ENCODE peak calls at places on chromosomes 16 and 17, in ten cellular contexts. One of them, this sample, is unnamed.

GRCh38 chr16:86232496-86232895 is 277.8 kb upstream of the FOXF1 start:
- DNase-seq in esophagus muscularis mucosa: no peak
- DNase-seq in sigmoid colon: peak
- DNase-seq in K562: no peak
- DNase-seq in suprapubic skin: no peak
- DNase-seq in GM12878: no peak
- DNase-seq in stomach: no peak
- DNase-seq in upper lobe of left lung: peak
- DNase-seq in HepG2: no peak
- DNase-seq in SK-N-SH: no peak
- DNase-seq in this sample: no peak

GRCh38 chr16:67873435-67874146 is 739 bp downstream of the EDC4 start:
- DNase-seq in esophagus muscularis mucosa: no peak
- DNase-seq in sigmoid colon: no peak
- DNase-seq in K562: no peak
- DNase-seq in suprapubic skin: no peak
- DNase-seq in GM12878: no peak
- DNase-seq in stomach: no peak
- DNase-seq in upper lobe of left lung: no peak
- DNase-seq in HepG2: no peak
- DNase-seq in SK-N-SH: no peak
- DNase-seq in this sample: peak

GRCh38 chr17:79114455-79115301 is 40.1 kb downstream of the ENGASE start:
- DNase-seq in esophagus muscularis mucosa: no peak
- DNase-seq in sigmoid colon: peak
- DNase-seq in K562: no peak
- DNase-seq in suprapubic skin: no peak
- DNase-seq in GM12878: no peak
- DNase-seq in stomach: peak
- DNase-seq in upper lobe of left lung: peak
- DNase-seq in HepG2: no peak
- DNase-seq in SK-N-SH: peak
- DNase-seq in this sample: peak

GRCh38 chr17:20823890-20824289 is 218.9 kb downstream of the USP22 start:
- DNase-seq in esophagus muscularis mucosa: no peak
- DNase-seq in sigmoid colon: no peak
- DNase-seq in K562: no peak
- DNase-seq in suprapubic skin: no peak
- DNase-seq in GM12878: no peak
- DNase-seq in stomach: no peak
- DNase-seq in upper lobe of left lung: no peak
- DNase-seq in HepG2: no peak
- DNase-seq in SK-N-SH: no peak
- DNase-seq in this sample: no peak

GRCh38 chr16:13906426-13907089 is 13.4 kb upstream of the ERCC4 start:
- DNase-seq in esophagus muscularis mucosa: peak
- DNase-seq in sigmoid colon: no peak
- DNase-seq in K562: no peak
- DNase-seq in suprapubic skin: no peak
- DNase-seq in GM12878: no peak
- DNase-seq in stomach: no peak
- DNase-seq in upper lobe of left lung: no peak
- DNase-seq in HepG2: no peak
- DNase-seq in SK-N-SH: no peak
- DNase-seq in this sample: no peak

GRCh38 chr17:48871551-48872351 is 20.8 kb upstream of the ATP5MC1 start:
- DNase-seq in esophagus muscularis mucosa: no peak
- DNase-seq in sigmoid colon: no peak
- DNase-seq in K562: peak
- DNase-seq in suprapubic skin: no peak
- DNase-seq in GM12878: no peak
- DNase-seq in stomach: peak
- DNase-seq in upper lobe of left lung: peak
- DNase-seq in HepG2: peak
- DNase-seq in SK-N-SH: no peak
- DNase-seq in this sample: peak

GRCh38 chr16:24645739-24646645 is 83.5 kb upstream of the TNRC6A start:
- DNase-seq in esophagus muscularis mucosa: no peak
- DNase-seq in sigmoid colon: peak
- DNase-seq in K562: no peak
- DNase-seq in suprapubic skin: no peak
- DNase-seq in GM12878: no peak
- DNase-seq in stomach: no peak
- DNase-seq in upper lobe of left lung: no peak
- DNase-seq in HepG2: peak
- DNase-seq in SK-N-SH: no peak
- DNase-seq in this sample: no peak

GRCh38 chr16:12201216-12201615 is 224.7 kb downstream of the SNX29 start:
- DNase-seq in esophagus muscularis mucosa: no peak
- DNase-seq in sigmoid colon: no peak
- DNase-seq in K562: no peak
- DNase-seq in suprapubic skin: no peak
- DNase-seq in GM12878: no peak
- DNase-seq in stomach: no peak
- DNase-seq in upper lobe of left lung: no peak
- DNase-seq in HepG2: no peak
- DNase-seq in SK-N-SH: no peak
- DNase-seq in this sample: no peak

GRCh38 chr17:39867891-39868553 is at the start of gene ZPBP2:
- DNase-seq in esophagus muscularis mucosa: no peak
- DNase-seq in sigmoid colon: no peak
- DNase-seq in K562: no peak
- DNase-seq in suprapubic skin: no peak
- DNase-seq in GM12878: no peak
- DNase-seq in stomach: no peak
- DNase-seq in upper lobe of left lung: no peak
- DNase-seq in HepG2: no peak
- DNase-seq in SK-N-SH: no peak
- DNase-seq in this sample: peak

GRCh38 chr17:42408076-42408475 is 15.0 kb downstream of the CAVIN1 start:
- DNase-seq in esophagus muscularis mucosa: no peak
- DNase-seq in sigmoid colon: no peak
- DNase-seq in K562: no peak
- DNase-seq in suprapubic skin: no peak
- DNase-seq in GM12878: no peak
- DNase-seq in stomach: no peak
- DNase-seq in upper lobe of left lung: no peak
- DNase-seq in HepG2: no peak
- DNase-seq in SK-N-SH: no peak
- DNase-seq in this sample: no peak

GRCh38 chr17:59845595-59846390 is 47.0 kb downstream of the TUBD1 start:
- DNase-seq in esophagus muscularis mucosa: no peak
- DNase-seq in sigmoid colon: peak
- DNase-seq in K562: peak
- DNase-seq in suprapubic skin: no peak
- DNase-seq in GM12878: no peak
- DNase-seq in stomach: peak
- DNase-seq in upper lobe of left lung: peak
- DNase-seq in HepG2: peak
- DNase-seq in SK-N-SH: no peak
- DNase-seq in this sample: peak

GRCh38 chr17:59844884-59845594 is 47.7 kb downstream of the TUBD1 start:
- DNase-seq in esophagus muscularis mucosa: no peak
- DNase-seq in sigmoid colon: peak
- DNase-seq in K562: no peak
- DNase-seq in suprapubic skin: no peak
- DNase-seq in GM12878: no peak
- DNase-seq in stomach: no peak
- DNase-seq in upper lobe of left lung: peak
- DNase-seq in HepG2: no peak
- DNase-seq in SK-N-SH: no peak
- DNase-seq in this sample: no peak

GRCh38 chr17:59840329-59840907 is 52.3 kb downstream of the TUBD1 start:
- DNase-seq in esophagus muscularis mucosa: no peak
- DNase-seq in sigmoid colon: no peak
- DNase-seq in K562: no peak
- DNase-seq in suprapubic skin: no peak
- DNase-seq in GM12878: no peak
- DNase-seq in stomach: no peak
- DNase-seq in upper lobe of left lung: peak
- DNase-seq in HepG2: no peak
- DNase-seq in SK-N-SH: no peak
- DNase-seq in this sample: no peak

GRCh38 chr17:59840908-59841666 is 51.7 kb downstream of the TUBD1 start:
- DNase-seq in esophagus muscularis mucosa: no peak
- DNase-seq in sigmoid colon: no peak
- DNase-seq in K562: no peak
- DNase-seq in suprapubic skin: no peak
- DNase-seq in GM12878: no peak
- DNase-seq in stomach: no peak
- DNase-seq in upper lobe of left lung: peak
- DNase-seq in HepG2: no peak
- DNase-seq in SK-N-SH: no peak
- DNase-seq in this sample: no peak

GRCh38 chr17:59842901-59843652 is 49.7 kb downstream of the TUBD1 start:
- DNase-seq in esophagus muscularis mucosa: no peak
- DNase-seq in sigmoid colon: peak
- DNase-seq in K562: peak
- DNase-seq in suprapubic skin: no peak
- DNase-seq in GM12878: peak
- DNase-seq in stomach: peak
- DNase-seq in upper lobe of left lung: peak
- DNase-seq in HepG2: peak
- DNase-seq in SK-N-SH: no peak
- DNase-seq in this sample: peak
- TF ChIP-seq POLR2AphosphoS5 in esophagus muscularis mucosa: peak
- TF ChIP-seq POLR2AphosphoS5 in sigmoid colon: peak
- TF ChIP-seq POLR2AphosphoS5 in K562: peak
- TF ChIP-seq POLR2AphosphoS5 in suprapubic skin: no peak
- TF ChIP-seq POLR2AphosphoS5 in GM12878: peak
- TF ChIP-seq POLR2AphosphoS5 in stomach: no peak
- TF ChIP-seq POLR2AphosphoS5 in upper lobe of left lung: peak
- TF ChIP-seq POLR2AphosphoS5 in HepG2: peak
- TF ChIP-seq POLR2AphosphoS5 in SK-N-SH: peak
- TF ChIP-seq POLR2AphosphoS5 in this sample: peak

GRCh38 chr17:7260601-7261376 is 1.5 kb downstream of the CLDN7 start:
- DNase-seq in esophagus muscularis mucosa: no peak
- DNase-seq in sigmoid colon: no peak
- DNase-seq in K562: no peak
- DNase-seq in suprapubic skin: no peak
- DNase-seq in GM12878: no peak
- DNase-seq in stomach: peak
- DNase-seq in upper lobe of left lung: peak
- DNase-seq in HepG2: no peak
- DNase-seq in SK-N-SH: no peak
- DNase-seq in this sample: peak

GRCh38 chr17:7263801-7264078 is 1.5 kb upstream of the CLDN7 start:
- DNase-seq in esophagus muscularis mucosa: no peak
- DNase-seq in sigmoid colon: no peak
- DNase-seq in K562: no peak
- DNase-seq in suprapubic skin: no peak
- DNase-seq in GM12878: no peak
- DNase-seq in stomach: no peak
- DNase-seq in upper lobe of left lung: no peak
- DNase-seq in HepG2: no peak
- DNase-seq in SK-N-SH: peak
- DNase-seq in this sample: peak

GRCh38 chr17:7261377-7262191 is 694 bp downstream of the CLDN7 start:
- DNase-seq in esophagus muscularis mucosa: no peak
- DNase-seq in sigmoid colon: no peak
- DNase-seq in K562: no peak
- DNase-seq in suprapubic skin: no peak
- DNase-seq in GM12878: no peak
- DNase-seq in stomach: no peak
- DNase-seq in upper lobe of left lung: no peak
- DNase-seq in HepG2: no peak
- DNase-seq in SK-N-SH: peak
- DNase-seq in this sample: no peak

GRCh38 chr17:7263071-7263800 is 958 bp upstream of the CLDN7 start:
- DNase-seq in esophagus muscularis mucosa: no peak
- DNase-seq in sigmoid colon: no peak
- DNase-seq in K562: peak
- DNase-seq in suprapubic skin: no peak
- DNase-seq in GM12878: no peak
- DNase-seq in stomach: no peak
- DNase-seq in upper lobe of left lung: peak
- DNase-seq in HepG2: no peak
- DNase-seq in SK-N-SH: peak
- DNase-seq in this sample: peak

GRCh38 chr17:7262192-7263070 is at the start of gene CLDN7:
- DNase-seq in esophagus muscularis mucosa: no peak
- DNase-seq in sigmoid colon: no peak
- DNase-seq in K562: no peak
- DNase-seq in suprapubic skin: no peak
- DNase-seq in GM12878: no peak
- DNase-seq in stomach: peak
- DNase-seq in upper lobe of left lung: peak
- DNase-seq in HepG2: no peak
- DNase-seq in SK-N-SH: peak
- DNase-seq in this sample: peak
- TF ChIP-seq EP300 in esophagus muscularis mucosa: no peak
- TF ChIP-seq EP300 in sigmoid colon: no peak
- TF ChIP-seq EP300 in K562: no peak
- TF ChIP-seq EP300 in suprapubic skin: no peak
- TF ChIP-seq EP300 in GM12878: no peak
- TF ChIP-seq EP300 in stomach: no peak
- TF ChIP-seq EP300 in upper lobe of left lung: peak
- TF ChIP-seq EP300 in HepG2: no peak
- TF ChIP-seq EP300 in SK-N-SH: no peak
- TF ChIP-seq EP300 in this sample: peak

DNA sequence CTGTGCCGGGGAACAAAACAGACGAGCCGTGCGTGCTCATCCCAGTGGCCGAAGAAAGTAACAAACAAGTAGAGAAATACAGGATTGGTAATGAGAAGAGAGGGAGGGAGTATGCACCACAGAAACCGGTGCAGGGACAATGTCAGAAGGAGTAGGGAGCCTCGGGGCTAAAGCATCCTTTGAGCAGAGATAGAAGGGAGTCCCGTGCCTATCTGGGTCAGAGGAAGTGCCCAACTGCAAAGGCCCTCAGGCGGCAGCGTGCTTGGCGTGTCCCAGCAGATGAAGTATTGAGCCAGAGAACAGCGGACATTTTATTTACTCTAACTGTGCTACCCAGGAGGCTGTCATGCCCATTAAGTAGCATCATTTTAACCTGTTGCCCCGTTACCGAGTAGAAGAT is 114.9 kb upstream of the CACNG5 start:
- DNase-seq in esophagus muscularis mucosa: no peak
- DNase-seq in sigmoid colon: no peak
- DNase-seq in K562: no peak
- DNase-seq in suprapubic skin: no peak
- DNase-seq in GM12878: no peak
- DNase-seq in stomach: no peak
- DNase-seq in upper lobe of left lung: no peak
- DNase-seq in HepG2: no peak
- DNase-seq in SK-N-SH: no peak
- DNase-seq in this sample: no peak
- TF ChIP-seq POLR2AphosphoS5 in esophagus muscularis mucosa: no peak
- TF ChIP-seq POLR2AphosphoS5 in sigmoid colon: no peak
- TF ChIP-seq POLR2AphosphoS5 in K562: no peak
- TF ChIP-seq POLR2AphosphoS5 in suprapubic skin: no peak
- TF ChIP-seq POLR2AphosphoS5 in GM12878: no peak
- TF ChIP-seq POLR2AphosphoS5 in stomach: no peak
- TF ChIP-seq POLR2AphosphoS5 in upper lobe of left lung: no peak
- TF ChIP-seq POLR2AphosphoS5 in HepG2: no peak
- TF ChIP-seq POLR2AphosphoS5 in SK-N-SH: no peak
- TF ChIP-seq POLR2AphosphoS5 in this sample: no peak

GRCh38 chr17:30196504-30196903 is 39.0 kb downstream of the SLC6A4 start:
- DNase-seq in esophagus muscularis mucosa: no peak
- DNase-seq in sigmoid colon: no peak
- DNase-seq in K562: no peak
- DNase-seq in suprapubic skin: no peak
- DNase-seq in GM12878: no peak
- DNase-seq in stomach: no peak
- DNase-seq in upper lobe of left lung: no peak
- DNase-seq in HepG2: no peak
- DNase-seq in SK-N-SH: no peak
- DNase-seq in this sample: no peak
- TF ChIP-seq EP300 in esophagus muscularis mucosa: no peak
- TF ChIP-seq EP300 in sigmoid colon: no peak
- TF ChIP-seq EP300 in K562: no peak
- TF ChIP-seq EP300 in suprapubic skin: no peak
- TF ChIP-seq EP300 in GM12878: no peak
- TF ChIP-seq EP300 in stomach: no peak
- TF ChIP-seq EP300 in upper lobe of left lung: no peak
- TF ChIP-seq EP300 in HepG2: no peak
- TF ChIP-seq EP300 in SK-N-SH: no peak
- TF ChIP-seq EP300 in this sample: no peak